ENCODE peak calls at places on chromosomes 6 and 20, in five cellular contexts. V is WTC11, R is H1, Y is GM12878, B is K562. O is an unnamed sample.

GRCh38 chr20:46031701-46032254 is 2.8 kb downstream of the SLC12A5 start:
- DNase-seq in V (peak; percentile 71), R (peak; percentile 81), Y (no peak), B (no peak), O (no peak)

GRCh38 chr20:30815577-30816181 is 441.8 kb upstream of the DEFB115 start:
- DNase-seq in V (no peak), R (no peak), Y (no peak), B (no peak), O (no peak)

GRCh38 chr20:43838703-43839060 is 76.0 kb upstream of the TOX2 start:
- DNase-seq in V (no peak), R (peak; percentile 30), Y (no peak), B (no peak), O (no peak)

GRCh38 chr20:57948177-57948955 is 238.6 kb upstream of the PMEPA1 start:
- DNase-seq in V (no peak), R (no peak), Y (no peak), B (no peak), O (no peak)

GRCh38 chr6:33896391-33897192 is 92.8 kb upstream of the MLN start:
- DNase-seq in V (no peak), R (no peak), Y (no peak), B (peak; percentile 49), O (no peak)

GRCh38 chr6:45555981-45556771 is 178.4 kb upstream of the SUPT3H start:
- DNase-seq in V (no peak), R (no peak), Y (no peak), B (no peak), O (peak; percentile 8)

GRCh38 chr6:140897804-140898573 is 1234.7 kb upstream of the GJE1 start:
- DNase-seq in V (no peak), R (no peak), Y (no peak), B (peak; percentile 39), O (peak; percentile 85)

GRCh38 chr6:154993710-154994109 is 1.4 kb upstream of the TIAM2 start:
- DNase-seq in V (no peak), R (no peak), Y (no peak), B (no peak), O (no peak)

GRCh38 chr6:39029156-39030011 is 19.2 kb upstream of the GLP1R start:
- DNase-seq in V (peak; percentile 80), R (peak; percentile 93), Y (no peak), B (peak; percentile 80), O (peak; percentile 22)

GRCh38 chr6:12275084-12275483 is 15.1 kb upstream of the EDN1 start:
- DNase-seq in V (no peak), R (no peak), Y (no peak), B (peak; percentile 28), O (no peak)

GRCh38 chr6:53318429-53318828 is 30.3 kb downstream of the ELOVL5 start:
- DNase-seq in V (no peak), R (no peak), Y (no peak), B (no peak), O (no peak)

GRCh38 chr6:160661129-160661723 is 2.8 kb downstream of the LPA start:
- DNase-seq in V (no peak), R (no peak), Y (no peak), B (no peak), O (no peak)

GRCh38 chr6:31585531-31585930 is 546 bp upstream of the LST1 start:
- DNase-seq in V (peak; percentile 62), R (no peak), Y (no peak), B (peak; percentile 52), O (peak; percentile 50)

GRCh38 chr20:38220587-38220986 is 39.9 kb downstream of the KIAA1755 start:
- DNase-seq in V (no peak), R (no peak), Y (no peak), B (no peak), O (no peak)

GRCh38 chr6:166556336-166556735 is 30.1 kb downstream of the RAMACL start:
- DNase-seq in V (no peak), R (no peak), Y (no peak), B (no peak), O (no peak)

GRCh38 chr6:129507059-129507807 is 202.7 kb downstream of the ARHGAP18 start:
- DNase-seq in V (no peak), R (no peak), Y (no peak), B (no peak), O (no peak)

GRCh38 chr20:33751775-33752174 is 20.0 kb downstream of the ZNF341 start:
- DNase-seq in V (no peak), R (no peak), Y (no peak), B (no peak), O (no peak)

DNA sequence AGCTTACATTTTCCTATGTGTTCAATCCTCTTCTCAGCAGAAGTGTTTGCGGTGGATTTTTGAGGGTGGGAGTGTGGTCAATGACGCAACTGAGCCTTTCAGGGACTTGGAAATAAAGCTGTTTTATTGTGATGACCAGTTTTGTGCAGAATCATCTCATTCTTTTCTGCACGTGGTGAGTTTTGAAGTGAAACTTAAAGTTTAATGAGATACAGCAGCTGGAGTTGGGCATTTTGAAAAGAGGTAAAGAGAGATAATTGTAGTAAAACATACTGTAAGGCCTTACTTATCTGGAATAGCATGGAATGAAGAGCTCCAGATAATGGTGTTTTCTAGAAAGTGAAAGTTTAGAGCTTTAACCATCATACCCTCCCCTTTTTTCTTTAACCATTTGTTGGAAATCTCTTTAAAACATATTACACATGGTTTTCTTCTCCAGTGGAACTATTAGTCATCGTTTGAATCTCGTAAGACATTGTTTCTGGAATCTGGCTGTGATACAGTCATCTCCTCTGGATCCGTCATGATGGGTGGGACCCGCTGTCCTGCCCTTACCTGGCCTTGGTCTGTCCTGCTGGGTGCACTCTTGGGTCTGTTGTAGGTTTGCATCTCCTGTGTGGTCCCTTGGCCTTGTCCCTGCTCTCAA is 29.6 kb downstream of the UST start:
- DNase-seq in V (no peak), R (no peak), Y (no peak), B (no peak), O (no peak)
- TF ChIP-seq ATF3 in V (no peak), R (no peak), Y (no peak), B (no peak), O (no peak)

GRCh38 chr6:1798303-1798964 is 188.7 kb downstream of the FOXC1 start:
- DNase-seq in V (no peak), R (no peak), Y (no peak), B (no peak), O (no peak)

GRCh38 chr6:1798965-1799325 is 189.2 kb downstream of the FOXC1 start:
- DNase-seq in V (no peak), R (no peak), Y (no peak), B (no peak), O (no peak)

GRCh38 chr6:1795923-1796322 is 186.2 kb downstream of the FOXC1 start:
- DNase-seq in V (no peak), R (no peak), Y (no peak), B (no peak), O (no peak)

GRCh38 chr6:1797801-1798200 is 188.1 kb downstream of the FOXC1 start:
- DNase-seq in V (no peak), R (no peak), Y (no peak), B (no peak), O (peak; percentile 53)

GRCh38 chr6:1796706-1797529 is 187.2 kb downstream of the FOXC1 start:
- DNase-seq in V (no peak), R (no peak), Y (no peak), B (no peak), O (no peak)
- TF ChIP-seq ATF2 in V (no peak), R (no peak), Y (peak; percentile 71), B (no peak), O (no peak)

GRCh38 chr6:7264686-7265384 is 48.2 kb downstream of the SSR1 start:
- DNase-seq in V (no peak), R (no peak), Y (no peak), B (no peak), O (peak; percentile 54)

GRCh38 chr6:7267071-7267470 is 45.9 kb downstream of the SSR1 start:
- DNase-seq in V (no peak), R (peak; percentile 33), Y (no peak), B (no peak), O (no peak)

GRCh38 chr6:7268362-7269310 is 44.4 kb downstream of the SSR1 start:
- DNase-seq in V (no peak), R (peak; percentile 37), Y (no peak), B (no peak), O (no peak)

GRCh38 chr6:7269816-7270215 is 43.2 kb downstream of the SSR1 start:
- DNase-seq in V (no peak), R (peak; percentile 32), Y (no peak), B (no peak), O (no peak)

DNA sequence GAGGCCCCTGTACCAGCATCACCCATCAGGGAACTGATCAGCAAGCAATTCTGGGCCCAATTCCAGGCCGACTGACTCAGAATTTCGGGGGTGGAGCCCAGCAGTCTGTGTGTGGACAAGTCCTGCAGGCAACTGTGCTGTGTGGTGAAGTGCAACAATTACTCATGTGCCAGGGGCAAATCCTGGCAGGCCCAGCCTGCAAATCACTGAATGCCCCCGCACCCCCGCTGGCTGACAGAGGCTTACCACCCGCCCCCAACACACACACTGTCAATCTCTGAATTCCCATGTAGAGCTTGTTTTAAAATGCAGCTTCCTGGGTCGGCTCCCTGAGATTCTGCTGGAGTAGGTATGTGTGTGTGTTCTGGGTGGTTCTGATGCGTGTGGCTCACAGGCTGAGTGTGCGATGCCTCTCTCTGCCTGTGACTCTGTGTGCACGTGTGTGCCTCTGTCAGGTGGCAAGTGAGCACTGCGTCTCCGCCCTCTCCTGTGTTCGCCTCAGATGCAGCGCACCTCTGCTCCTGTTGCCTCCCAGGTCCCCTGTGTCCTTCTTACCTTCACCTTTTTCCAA is 45.4 kb downstream of the SSR1 start:
- DNase-seq in V (no peak), R (no peak), Y (no peak), B (no peak), O (peak; percentile 52)
- TF ChIP-seq ATF3 in V (no peak), R (no peak), Y (no peak), B (no peak), O (no peak)

GRCh38 chr20:23049201-23049932 is at the start of gene THBD:
- DNase-seq in V (peak; percentile 56), R (peak; percentile 81), Y (no peak), B (no peak), O (no peak)

GRCh38 chr20:23049933-23050838 is 714 bp upstream of the THBD start:
- DNase-seq in V (peak; percentile 32), R (peak; percentile 79), Y (no peak), B (no peak), O (no peak)

GRCh38 chr20:23047001-23047737 is 2.3 kb downstream of the THBD start:
- DNase-seq in V (no peak), R (no peak), Y (no peak), B (no peak), O (no peak)

GRCh38 chr20:23047738-23048214 is 1.7 kb downstream of the THBD start:
- DNase-seq in V (peak; percentile 32), R (no peak), Y (no peak), B (no peak), O (no peak)

DNA sequence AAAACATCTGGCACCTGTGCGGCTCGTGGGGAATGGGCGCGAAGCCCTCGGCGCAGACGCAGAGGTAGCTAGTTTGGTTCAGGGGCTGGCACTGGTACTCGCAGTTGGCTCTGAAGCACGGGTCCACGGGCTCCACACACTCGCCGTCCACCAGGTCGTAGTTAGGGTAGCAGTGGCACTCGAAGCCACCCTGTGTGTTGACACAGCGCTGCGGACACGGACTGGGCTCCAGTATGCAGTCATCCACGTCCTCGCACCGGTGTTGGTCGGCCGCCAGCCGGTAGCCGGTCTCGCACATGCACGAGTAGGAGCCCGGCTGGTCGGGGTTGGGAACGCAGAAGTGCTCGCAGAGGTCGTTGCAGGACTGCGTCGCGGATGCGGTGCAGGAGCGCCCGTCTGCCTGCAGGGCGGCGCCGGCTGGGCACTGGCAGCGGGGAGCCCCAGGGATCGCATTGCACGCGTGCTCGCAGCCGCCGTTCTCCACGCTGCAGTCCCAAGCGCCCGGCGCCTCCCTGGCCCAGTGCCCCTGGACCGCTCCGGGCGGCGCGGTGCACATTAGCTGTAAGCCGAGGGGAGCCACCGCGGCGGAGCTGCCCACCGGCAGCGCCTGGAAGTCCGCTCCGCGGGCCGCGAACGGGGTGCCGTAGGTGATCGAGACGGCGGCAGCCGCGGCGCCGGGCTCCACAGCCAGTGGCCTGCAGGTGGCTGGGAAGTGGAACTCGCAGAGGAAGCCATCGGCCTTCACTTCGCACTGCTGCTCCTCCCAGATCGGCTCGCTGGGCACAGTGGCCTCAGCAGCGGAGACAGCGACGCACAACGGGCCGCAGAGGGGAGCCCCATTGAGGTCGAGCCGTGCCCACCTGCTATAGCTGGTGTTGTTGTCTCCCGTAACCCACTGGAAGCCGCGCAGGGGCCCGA is 930 bp downstream of the THBD start:
- DNase-seq in V (peak; percentile 78), R (peak; percentile 80), Y (no peak), B (no peak), O (no peak)
- TF ChIP-seq ATF2 in V (no peak), R (no peak), Y (no peak), B (no peak), O (no peak)